ENCODE peak calls at places on chromosomes 4 and X, in six cellular contexts. One of them, this sample, is unnamed.

GRCh38 chrX:48896611-48897011 is 957 bp downstream of the TIMM17B start:
- DNase-seq in NCI-H1105 treated with DMSO at 0.1 percent for 48 hours: no peak
- DNase-seq in NCI-H2171: no peak
- DNase-seq in activated CD8-positive, alpha-beta T cell treated with anti-CD3 and anti-CD28 coated beads, Interleukin-2, amount 10 ng/mL, durations not matched to agents 7 days and 5 days: no peak
- DNase-seq in A549: no peak
- DNase-seq in HFF-Myc: no peak
- DNase-seq in this sample: no peak

GRCh38 chr4:24214796-24215195 is 324.9 kb upstream of the PPARGC1A start:
- DNase-seq in NCI-H1105 treated with DMSO at 0.1 percent for 48 hours: no peak
- DNase-seq in NCI-H2171: no peak
- DNase-seq in activated CD8-positive, alpha-beta T cell treated with anti-CD3 and anti-CD28 coated beads, Interleukin-2, amount 10 ng/mL, durations not matched to agents 7 days and 5 days: no peak
- DNase-seq in A549: no peak
- DNase-seq in HFF-Myc: no peak
- DNase-seq in this sample: no peak

GRCh38 chr4:175656615-175657014 is 155.4 kb downstream of the GPM6A start:
- DNase-seq in NCI-H1105 treated with DMSO at 0.1 percent for 48 hours: no peak
- DNase-seq in NCI-H2171: no peak
- DNase-seq in activated CD8-positive, alpha-beta T cell treated with anti-CD3 and anti-CD28 coated beads, Interleukin-2, amount 10 ng/mL, durations not matched to agents 7 days and 5 days: no peak
- DNase-seq in A549: no peak
- DNase-seq in HFF-Myc: no peak
- DNase-seq in this sample: no peak

GRCh38 chr4:181548873-181549541 is 694.2 kb upstream of the TENM3 start:
- DNase-seq in NCI-H1105 treated with DMSO at 0.1 percent for 48 hours: no peak
- DNase-seq in NCI-H2171: no peak
- DNase-seq in activated CD8-positive, alpha-beta T cell treated with anti-CD3 and anti-CD28 coated beads, Interleukin-2, amount 10 ng/mL, durations not matched to agents 7 days and 5 days: no peak
- DNase-seq in A549: no peak
- DNase-seq in HFF-Myc: no peak
- DNase-seq in this sample: no peak

GRCh38 chrX:46710927-46711623 is 47.8 kb downstream of the SLC9A7 start:
- DNase-seq in NCI-H1105 treated with DMSO at 0.1 percent for 48 hours: no peak
- DNase-seq in NCI-H2171: peak
- DNase-seq in activated CD8-positive, alpha-beta T cell treated with anti-CD3 and anti-CD28 coated beads, Interleukin-2, amount 10 ng/mL, durations not matched to agents 7 days and 5 days: no peak
- DNase-seq in A549: no peak
- DNase-seq in HFF-Myc: no peak
- DNase-seq in this sample: no peak

GRCh38 chr4:188904617-188905016 is 765.4 kb downstream of the TRIML1 start:
- DNase-seq in NCI-H1105 treated with DMSO at 0.1 percent for 48 hours: no peak
- DNase-seq in NCI-H2171: no peak
- DNase-seq in activated CD8-positive, alpha-beta T cell treated with anti-CD3 and anti-CD28 coated beads, Interleukin-2, amount 10 ng/mL, durations not matched to agents 7 days and 5 days: no peak
- DNase-seq in A549: no peak
- DNase-seq in HFF-Myc: no peak
- DNase-seq in this sample: no peak

GRCh38 chr4:3524349-3524748 is 7.9 kb downstream of the LRPAP1 start:
- DNase-seq in NCI-H1105 treated with DMSO at 0.1 percent for 48 hours: no peak
- DNase-seq in NCI-H2171: no peak
- DNase-seq in activated CD8-positive, alpha-beta T cell treated with anti-CD3 and anti-CD28 coated beads, Interleukin-2, amount 10 ng/mL, durations not matched to agents 7 days and 5 days: no peak
- DNase-seq in A549: no peak
- DNase-seq in HFF-Myc: no peak
- DNase-seq in this sample: no peak

GRCh38 chr4:94403735-94404134 is 48.0 kb upstream of the PDLIM5 start:
- DNase-seq in NCI-H1105 treated with DMSO at 0.1 percent for 48 hours: no peak
- DNase-seq in NCI-H2171: no peak
- DNase-seq in activated CD8-positive, alpha-beta T cell treated with anti-CD3 and anti-CD28 coated beads, Interleukin-2, amount 10 ng/mL, durations not matched to agents 7 days and 5 days: no peak
- DNase-seq in A549: no peak
- DNase-seq in HFF-Myc: no peak
- DNase-seq in this sample: no peak

GRCh38 chr4:102537280-102537679 is 36.1 kb downstream of the NFKB1 start:
- DNase-seq in NCI-H1105 treated with DMSO at 0.1 percent for 48 hours: no peak
- DNase-seq in NCI-H2171: no peak
- DNase-seq in activated CD8-positive, alpha-beta T cell treated with anti-CD3 and anti-CD28 coated beads, Interleukin-2, amount 10 ng/mL, durations not matched to agents 7 days and 5 days: no peak
- DNase-seq in A549: no peak
- DNase-seq in HFF-Myc: no peak
- DNase-seq in this sample: no peak

GRCh38 chrX:130680164-130681035 is 222.6 kb downstream of the ENOX2 start:
- DNase-seq in NCI-H1105 treated with DMSO at 0.1 percent for 48 hours: no peak
- DNase-seq in NCI-H2171: no peak
- DNase-seq in activated CD8-positive, alpha-beta T cell treated with anti-CD3 and anti-CD28 coated beads, Interleukin-2, amount 10 ng/mL, durations not matched to agents 7 days and 5 days: no peak
- DNase-seq in A549: no peak
- DNase-seq in HFF-Myc: no peak
- DNase-seq in this sample: no peak

GRCh38 chrX:107773206-107773605 is 2.4 kb downstream of the TSC22D3 start:
- DNase-seq in NCI-H1105 treated with DMSO at 0.1 percent for 48 hours: no peak
- DNase-seq in NCI-H2171: no peak
- DNase-seq in activated CD8-positive, alpha-beta T cell treated with anti-CD3 and anti-CD28 coated beads, Interleukin-2, amount 10 ng/mL, durations not matched to agents 7 days and 5 days: no peak
- DNase-seq in A549: no peak
- DNase-seq in HFF-Myc: no peak
- DNase-seq in this sample: no peak

GRCh38 chr4:150135134-150135773 is 57.0 kb downstream of the DCLK2 start:
- DNase-seq in NCI-H1105 treated with DMSO at 0.1 percent for 48 hours: no peak
- DNase-seq in NCI-H2171: no peak
- DNase-seq in activated CD8-positive, alpha-beta T cell treated with anti-CD3 and anti-CD28 coated beads, Interleukin-2, amount 10 ng/mL, durations not matched to agents 7 days and 5 days: no peak
- DNase-seq in A549: no peak
- DNase-seq in HFF-Myc: no peak
- DNase-seq in this sample: no peak

GRCh38 chrX:23773601-23774175 is 9.3 kb upstream of the SAT1 start:
- DNase-seq in NCI-H1105 treated with DMSO at 0.1 percent for 48 hours: no peak
- DNase-seq in NCI-H2171: no peak
- DNase-seq in activated CD8-positive, alpha-beta T cell treated with anti-CD3 and anti-CD28 coated beads, Interleukin-2, amount 10 ng/mL, durations not matched to agents 7 days and 5 days: peak
- DNase-seq in A549: no peak
- DNase-seq in HFF-Myc: no peak
- DNase-seq in this sample: no peak

GRCh38 chr4:47731182-47731581 is 106.7 kb downstream of the CORIN start:
- DNase-seq in NCI-H1105 treated with DMSO at 0.1 percent for 48 hours: no peak
- DNase-seq in NCI-H2171: no peak
- DNase-seq in activated CD8-positive, alpha-beta T cell treated with anti-CD3 and anti-CD28 coated beads, Interleukin-2, amount 10 ng/mL, durations not matched to agents 7 days and 5 days: no peak
- DNase-seq in A549: no peak
- DNase-seq in HFF-Myc: no peak
- DNase-seq in this sample: no peak

GRCh38 chrX:106901781-106902219 is 1.3 kb downstream of the RIPPLY1 start:
- DNase-seq in NCI-H1105 treated with DMSO at 0.1 percent for 48 hours: no peak
- DNase-seq in NCI-H2171: no peak
- DNase-seq in activated CD8-positive, alpha-beta T cell treated with anti-CD3 and anti-CD28 coated beads, Interleukin-2, amount 10 ng/mL, durations not matched to agents 7 days and 5 days: no peak
- DNase-seq in A549: no peak
- DNase-seq in HFF-Myc: no peak
- DNase-seq in this sample: no peak

GRCh38 chrX:36978886-36979285 is 29.3 kb upstream of the FAM47C start:
- DNase-seq in NCI-H1105 treated with DMSO at 0.1 percent for 48 hours: no peak
- DNase-seq in NCI-H2171: no peak
- DNase-seq in activated CD8-positive, alpha-beta T cell treated with anti-CD3 and anti-CD28 coated beads, Interleukin-2, amount 10 ng/mL, durations not matched to agents 7 days and 5 days: no peak
- DNase-seq in A549: no peak
- DNase-seq in HFF-Myc: no peak
- DNase-seq in this sample: no peak

GRCh38 chr4:2714071-2714770 is 41.9 kb downstream of the TNIP2 start:
- DNase-seq in NCI-H1105 treated with DMSO at 0.1 percent for 48 hours: no peak
- DNase-seq in NCI-H2171: no peak
- DNase-seq in activated CD8-positive, alpha-beta T cell treated with anti-CD3 and anti-CD28 coated beads, Interleukin-2, amount 10 ng/mL, durations not matched to agents 7 days and 5 days: peak
- DNase-seq in A549: no peak
- DNase-seq in HFF-Myc: no peak
- DNase-seq in this sample: no peak

GRCh38 chrX:116284383-116284782 is 113.8 kb downstream of the AGTR2 start:
- DNase-seq in NCI-H1105 treated with DMSO at 0.1 percent for 48 hours: no peak
- DNase-seq in NCI-H2171: no peak
- DNase-seq in activated CD8-positive, alpha-beta T cell treated with anti-CD3 and anti-CD28 coated beads, Interleukin-2, amount 10 ng/mL, durations not matched to agents 7 days and 5 days: no peak
- DNase-seq in A549: no peak
- DNase-seq in HFF-Myc: no peak
- DNase-seq in this sample: no peak

GRCh38 chr4:7418131-7418943 is 16.4 kb downstream of the PSAPL1 start:
- DNase-seq in NCI-H1105 treated with DMSO at 0.1 percent for 48 hours: no peak
- DNase-seq in NCI-H2171: no peak
- DNase-seq in activated CD8-positive, alpha-beta T cell treated with anti-CD3 and anti-CD28 coated beads, Interleukin-2, amount 10 ng/mL, durations not matched to agents 7 days and 5 days: no peak
- DNase-seq in A549: no peak
- DNase-seq in HFF-Myc: no peak
- DNase-seq in this sample: no peak

GRCh38 chr4:107258359-107258758 is 222.2 kb upstream of the DKK2 start:
- DNase-seq in NCI-H1105 treated with DMSO at 0.1 percent for 48 hours: no peak
- DNase-seq in NCI-H2171: no peak
- DNase-seq in activated CD8-positive, alpha-beta T cell treated with anti-CD3 and anti-CD28 coated beads, Interleukin-2, amount 10 ng/mL, durations not matched to agents 7 days and 5 days: no peak
- DNase-seq in A549: no peak
- DNase-seq in HFF-Myc: peak
- DNase-seq in this sample: no peak

GRCh38 chrX:101977091-101977490 is 45.3 kb upstream of the ZMAT1 start:
- DNase-seq in NCI-H1105 treated with DMSO at 0.1 percent for 48 hours: no peak
- DNase-seq in NCI-H2171: no peak
- DNase-seq in activated CD8-positive, alpha-beta T cell treated with anti-CD3 and anti-CD28 coated beads, Interleukin-2, amount 10 ng/mL, durations not matched to agents 7 days and 5 days: no peak
- DNase-seq in A549: no peak
- DNase-seq in HFF-Myc: no peak
- DNase-seq in this sample: no peak

GRCh38 chr4:141346144-141346543 is 125.4 kb downstream of the ZNF330 start:
- DNase-seq in NCI-H1105 treated with DMSO at 0.1 percent for 48 hours: peak
- DNase-seq in NCI-H2171: no peak
- DNase-seq in activated CD8-positive, alpha-beta T cell treated with anti-CD3 and anti-CD28 coated beads, Interleukin-2, amount 10 ng/mL, durations not matched to agents 7 days and 5 days: no peak
- DNase-seq in A549: peak
- DNase-seq in HFF-Myc: peak
- DNase-seq in this sample: no peak

GRCh38 chrX:134622056-134622812 is 36.0 kb downstream of the PLAC1 start:
- DNase-seq in NCI-H1105 treated with DMSO at 0.1 percent for 48 hours: no peak
- DNase-seq in NCI-H2171: no peak
- DNase-seq in activated CD8-positive, alpha-beta T cell treated with anti-CD3 and anti-CD28 coated beads, Interleukin-2, amount 10 ng/mL, durations not matched to agents 7 days and 5 days: peak
- DNase-seq in A549: peak
- DNase-seq in HFF-Myc: peak
- DNase-seq in this sample: no peak

GRCh38 chrX:68877606-68878005 is 48.8 kb downstream of the EFNB1 start:
- DNase-seq in NCI-H1105 treated with DMSO at 0.1 percent for 48 hours: no peak
- DNase-seq in NCI-H2171: no peak
- DNase-seq in activated CD8-positive, alpha-beta T cell treated with anti-CD3 and anti-CD28 coated beads, Interleukin-2, amount 10 ng/mL, durations not matched to agents 7 days and 5 days: no peak
- DNase-seq in A549: no peak
- DNase-seq in HFF-Myc: no peak
- DNase-seq in this sample: no peak

GRCh38 chrX:45621356-45622041 is 420.8 kb upstream of the DIPK2B start:
- DNase-seq in NCI-H1105 treated with DMSO at 0.1 percent for 48 hours: no peak
- DNase-seq in NCI-H2171: no peak
- DNase-seq in activated CD8-positive, alpha-beta T cell treated with anti-CD3 and anti-CD28 coated beads, Interleukin-2, amount 10 ng/mL, durations not matched to agents 7 days and 5 days: no peak
- DNase-seq in A549: no peak
- DNase-seq in HFF-Myc: peak
- DNase-seq in this sample: no peak

This sample was measured in amygdala.